ENCODE peak calls at places on chromosomes 4 and X, in eight cellular contexts. Q is NCI-H1092 treated with DMSO at 0.1 percent for 48 hours; L is T-helper 2 cell; G is MV-4-11; U is activated T-helper 9 cell treated with anti-CD3 and anti-CD28 coated beads, Interleukin-2, amount 50 U/mL, for 16 hours; E is NCI-H510A; B is effector memory CD4-positive, alpha-beta T cell; Y is activated naive CD4-positive, alpha-beta T cell treated with anti-CD3 and anti-CD28 coated beads, Interleukin-2, amount 50 U/mL, for 16 hours. W is an unnamed sample.
A peak's percentile ranks its signal among the peaks of the same experiment; 100 is the strongest.

GRCh38 chrX:47863187-47863586 is 26.5 kb downstream of the ZNF81 start:
- DNase-seq in E (no peak), Y (no peak), B (no peak), G (no peak), U (no peak), L (no peak), Q (no peak), W (no peak)

GRCh38 chr4:178836865-178837264 is 1394.6 kb upstream of the AGA start:
- DNase-seq in E (no peak), Y (no peak), B (no peak), U (no peak), G (no peak), Q (no peak), L (no peak), W (no peak)

GRCh38 chr4:38013461-38014366 is 53.5 kb downstream of the PTTG2 start:
- DNase-seq in G (no peak), U (no peak), Y (no peak), B (no peak), E (no peak), L (no peak), Q (peak; percentile 33), W (no peak)

GRCh38 chr4:136302566-136302965 is 1229.7 kb downstream of the PCDH18 start:
- DNase-seq in B (no peak), U (no peak), L (no peak), Q (no peak), G (no peak), Y (no peak), E (no peak), W (no peak)

GRCh38 chr4:86959588-86960500 is 25.0 kb downstream of the AFF1 start:
- DNase-seq in U (no peak), E (no peak), Y (no peak), G (no peak), Q (no peak), B (no peak), L (no peak), W (no peak)

GRCh38 chr4:113435893-113436292 is 325.6 kb downstream of the CAMK2D start:
- DNase-seq in B (no peak), G (no peak), Y (no peak), U (no peak), L (no peak), Q (peak; percentile 14), E (no peak), W (no peak)

GRCh38 chrX:77446029-77446585 is 1.1 kb upstream of the FGF16 start:
- DNase-seq in Q (peak; percentile 15), Y (no peak), U (no peak), L (peak; percentile 11), B (no peak), E (no peak), G (no peak), W (no peak)

GRCh38 chrX:39725928-39726619 is 371.7 kb downstream of the BCOR start:
- DNase-seq in B (no peak), E (no peak), U (no peak), G (peak; percentile 37), Q (no peak), Y (no peak), L (no peak), W (no peak)

GRCh38 chr4:83082777-83083176 is 31.8 kb downstream of the PLAC8 start:
- DNase-seq in E (no peak), G (peak; percentile 78), B (no peak), Y (no peak), L (peak; percentile 5), Q (no peak), U (no peak), W (no peak)

GRCh38 chrX:29665532-29665931 is 549.8 kb upstream of the MAGEB2 start:
- DNase-seq in Q (no peak), U (no peak), E (no peak), B (no peak), L (no peak), Y (no peak), G (no peak), W (no peak)

GRCh38 chrX:1877780-1878179 is 262.9 kb downstream of the ASMT start:
- DNase-seq in U (no peak), Q (no peak), G (no peak), L (no peak), E (no peak), B (no peak), Y (no peak), W (no peak)

GRCh38 chrX:107348051-107348450 is 101.4 kb upstream of the FRMPD3 start:
- DNase-seq in L (no peak), E (no peak), G (no peak), B (no peak), Y (no peak), Q (no peak), U (no peak), W (no peak)

GRCh38 chr4:57043304-57044251 is 64.9 kb downstream of the POLR2B start:
- DNase-seq in B (no peak), U (no peak), G (no peak), E (no peak), Q (no peak), Y (no peak), L (no peak), W (no peak)

GRCh38 chr4:40309250-40309774 is 25.8 kb upstream of the CHRNA9 start:
- DNase-seq in G (no peak), U (peak; percentile 78), L (peak; percentile 87), Q (no peak), E (no peak), B (peak; percentile 85), Y (peak; percentile 90), W (no peak)

GRCh38 chr4:74004668-74005067 is 6.2 kb upstream of the CXCL5 start:
- DNase-seq in U (no peak), L (no peak), B (no peak), Y (no peak), E (no peak), G (no peak), Q (no peak), W (no peak)